ENCODE peak calls at places on chromosomes 13 and 19, in ten cellular contexts. V is ELR; T is bronchial epithelial cell; F is amniotic stem cell; H is Right ventricle myocardium inferior; L is putamen; E is stimulated activated CD8-positive, alpha-beta memory T cell treated with anti-CD3 and anti-CD28 coated beads, Interleukin-4, amount 100 ng/mL, for 24 hours; U is brain microvascular endothelial cell; X is NCI-H774; J is HTR-8/SVneo. A is an unnamed sample.
A peak's percentile ranks its signal among the peaks of the same experiment; 100 is the strongest.

GRCh38 chr13:47904239-47904638 is 96.8 kb downstream of the SUCLA2 start:
- DNase-seq in T (no peak), H (no peak), L (no peak), E (no peak), V (no peak), J (no peak), U (no peak), X (no peak), F (no peak), A (no peak)

GRCh38 chr13:110484290-110485048 is 77.1 kb downstream of the RAB20 start:
- DNase-seq in J (no peak), X (no peak), E (no peak), U (no peak), V (no peak), T (no peak), L (no peak), H (no peak), F (no peak), A (no peak)

GRCh38 chr13:43872181-43872580 is 7.4 kb downstream of the CCDC122 start:
- DNase-seq in J (no peak), L (no peak), X (no peak), H (no peak), T (no peak), E (no peak), V (no peak), U (no peak), F (no peak), A (no peak)

GRCh38 chr19:4916292-4917082 is 7.2 kb downstream of the UHRF1 start:
- DNase-seq in H (peak; percentile 62), E (peak; percentile 19), L (no peak), T (no peak), J (no peak), V (no peak), F (no peak), U (no peak), X (no peak), A (no peak)

GRCh38 chr13:109733550-109733949 is 52.8 kb downstream of the IRS2 start:
- DNase-seq in E (no peak), T (no peak), U (no peak), F (no peak), L (no peak), X (no peak), J (no peak), H (no peak), V (no peak), A (no peak)

GRCh38 chr19:51751655-51752054 is at the start of gene FPR1:
- DNase-seq in X (no peak), E (no peak), T (peak; percentile 10), U (peak; percentile 17), L (peak; percentile 12), J (no peak), V (peak; percentile 58), F (no peak), H (no peak), A (no peak)

GRCh38 chr19:47469719-47470118 is 2.0 kb downstream of the SLC8A2 start:
- DNase-seq in T (no peak), U (no peak), H (no peak), J (no peak), L (no peak), V (no peak), E (no peak), X (no peak), F (no peak), A (no peak)

GRCh38 chr19:12766051-12766521 is 9.3 kb downstream of the HOOK2 start:
- DNase-seq in X (no peak), H (peak; percentile 95), L (no peak), J (no peak), U (peak; percentile 72), E (peak; percentile 74), F (no peak), V (peak; percentile 88), T (no peak), A (peak; percentile 58)

GRCh38 chr13:108003626-108004025 is 211.7 kb downstream of the LIG4 start:
- DNase-seq in U (no peak), J (no peak), E (no peak), H (no peak), X (peak; percentile 61), L (no peak), F (no peak), V (no peak), T (peak; percentile 1), A (peak; percentile 1)

GRCh38 chr19:16285769-16286564 is 38.7 kb upstream of the KLF2 start:
- DNase-seq in T (peak; percentile 5), E (no peak), H (no peak), F (no peak), V (no peak), J (no peak), X (no peak), U (no peak), L (peak; percentile 59), A (peak; percentile 18)

GRCh38 chr19:13959962-13960862 is 7.9 kb downstream of the DCAF15 start:
- DNase-seq in J (peak; percentile 41), V (peak; percentile 43), H (peak; percentile 60), T (no peak), L (no peak), F (no peak), U (no peak), E (no peak), X (no peak), A (no peak)

GRCh38 chr13:37923236-37923635 is 53.7 kb upstream of the TRPC4 start:
- DNase-seq in E (no peak), J (no peak), X (no peak), L (no peak), V (no peak), U (no peak), H (no peak), F (no peak), T (no peak), A (no peak)

GRCh38 chr13:80884031-80884785 is 543.3 kb upstream of the SPRY2 start:
- DNase-seq in F (no peak), V (no peak), J (no peak), T (peak; percentile 10), X (no peak), E (no peak), U (no peak), H (no peak), L (no peak), A (no peak)

GRCh38 chr13:37295046-37295445 is 189.6 kb upstream of the CSNK1A1L start:
- DNase-seq in T (no peak), J (no peak), U (peak; percentile 9), F (no peak), E (no peak), L (no peak), V (no peak), H (peak; percentile 78), X (no peak), A (no peak)

GRCh38 chr13:46685006-46685730 is 111.8 kb downstream of the ESD start:
- DNase-seq in V (no peak), H (no peak), U (no peak), T (no peak), F (no peak), X (no peak), E (no peak), J (no peak), L (no peak), A (no peak)

GRCh38 chr19:6091771-6092291 is 18.5 kb downstream of the RFX2 start:
- DNase-seq in L (peak; percentile 44), H (no peak), E (no peak), J (no peak), V (peak; percentile 25), T (no peak), F (no peak), U (no peak), X (no peak), A (no peak)

GRCh38 chr13:45775401-45775963 is 73.4 kb downstream of the CBY2 start:
- DNase-seq in U (no peak), J (no peak), T (no peak), V (no peak), H (no peak), X (no peak), F (no peak), E (no peak), L (no peak), A (no peak)

GRCh38 chr13:65472336-65472735 is 1757.8 kb downstream of the PCDH9 start:
- DNase-seq in F (no peak), L (no peak), J (no peak), V (peak; percentile 7), T (no peak), X (no peak), U (no peak), E (no peak), H (no peak), A (no peak)

GRCh38 chr13:42398542-42398941 is 126.6 kb downstream of the AKAP11 start:
- DNase-seq in J (no peak), T (no peak), X (no peak), E (no peak), L (no peak), U (no peak), V (no peak), F (no peak), H (no peak), A (no peak)

GRCh38 chr13:35979378-35979911 is 151.7 kb downstream of the DCLK1 start:
- DNase-seq in H (peak; percentile 75), J (no peak), E (no peak), T (peak; percentile 64), X (no peak), V (peak; percentile 62), L (peak; percentile 19), F (peak; percentile 64), U (peak; percentile 88), A (no peak)

GRCh38 chr19:16467581-16467980 is 4.2 kb downstream of the EPS15L1 start:
- DNase-seq in J (no peak), L (no peak), T (no peak), F (no peak), U (no peak), E (no peak), X (no peak), H (peak; percentile 75), V (no peak), A (no peak)

GRCh38 chr19:47701717-47702552 is 11.3 kb upstream of the EHD2 start:
- DNase-seq in J (no peak), T (no peak), F (no peak), E (no peak), H (no peak), L (no peak), X (no peak), U (no peak), V (no peak), A (no peak)

GRCh38 chr19:3575260-3575741 is 2.6 kb downstream of the HMG20B start:
- DNase-seq in F (no peak), J (no peak), X (no peak), U (peak; percentile 49), H (no peak), L (no peak), T (no peak), V (peak; percentile 66), E (no peak), A (no peak)

GRCh38 chr19:1156305-1156801 is 17.7 kb downstream of the SBNO2 start:
- DNase-seq in U (no peak), T (no peak), H (peak; percentile 70), X (no peak), F (no peak), V (no peak), L (no peak), J (no peak), E (no peak), A (no peak)